ENCODE peak calls at places on chromosomes 5 and 9, in nine cellular contexts. One of them, this sample, is unnamed.

GRCh38 chr5:150271296-150271692 is 18.3 kb downstream of the CAMK2A start:
- DNase-seq in stimulated activated CD4-positive, alpha-beta T cell treated with anti-CD3 and anti-CD28 coated beads, Interleukin-1b, Interleukin-23, amount 100 ng/mL, for 4 hours: no peak
- DNase-seq in ELR: no peak
- DNase-seq in SW480: no peak
- DNase-seq in nephron progenitor cell: no peak
- DNase-seq in substantia nigra: no peak
- DNase-seq in HS-5: no peak
- DNase-seq in bronchial epithelial cell: no peak
- DNase-seq in activated T-cell treated with anti-CD3 and anti-CD28 coated beads, Interleukin-2, amount 50 U/mL, for 24 hours: no peak
- DNase-seq in this sample: no peak

GRCh38 chr9:71858812-71859211 is 52.2 kb downstream of the ABHD17B start:
- DNase-seq in stimulated activated CD4-positive, alpha-beta T cell treated with anti-CD3 and anti-CD28 coated beads, Interleukin-1b, Interleukin-23, amount 100 ng/mL, for 4 hours: no peak
- DNase-seq in ELR: peak; percentile 57
- DNase-seq in SW480: no peak
- DNase-seq in nephron progenitor cell: no peak
- DNase-seq in substantia nigra: no peak
- DNase-seq in HS-5: peak; percentile 9
- DNase-seq in bronchial epithelial cell: peak; percentile 38
- DNase-seq in activated T-cell treated with anti-CD3 and anti-CD28 coated beads, Interleukin-2, amount 50 U/mL, for 24 hours: no peak
- DNase-seq in this sample: no peak

GRCh38 chr9:137970686-137971476 is 93.3 kb downstream of the CACNA1B start:
- DNase-seq in stimulated activated CD4-positive, alpha-beta T cell treated with anti-CD3 and anti-CD28 coated beads, Interleukin-1b, Interleukin-23, amount 100 ng/mL, for 4 hours: no peak
- DNase-seq in ELR: no peak
- DNase-seq in SW480: no peak
- DNase-seq in nephron progenitor cell: peak; percentile 31
- DNase-seq in substantia nigra: no peak
- DNase-seq in HS-5: no peak
- DNase-seq in bronchial epithelial cell: no peak
- DNase-seq in activated T-cell treated with anti-CD3 and anti-CD28 coated beads, Interleukin-2, amount 50 U/mL, for 24 hours: no peak
- DNase-seq in this sample: no peak

GRCh38 chr5:172350212-172351181 is 66.9 kb upstream of the UBTD2 start:
- DNase-seq in stimulated activated CD4-positive, alpha-beta T cell treated with anti-CD3 and anti-CD28 coated beads, Interleukin-1b, Interleukin-23, amount 100 ng/mL, for 4 hours: no peak
- DNase-seq in ELR: no peak
- DNase-seq in SW480: no peak
- DNase-seq in nephron progenitor cell: no peak
- DNase-seq in substantia nigra: no peak
- DNase-seq in HS-5: no peak
- DNase-seq in bronchial epithelial cell: no peak
- DNase-seq in activated T-cell treated with anti-CD3 and anti-CD28 coated beads, Interleukin-2, amount 50 U/mL, for 24 hours: no peak
- DNase-seq in this sample: no peak

GRCh38 chr9:115969096-115969495 is 184.5 kb upstream of the PAPPA start:
- DNase-seq in stimulated activated CD4-positive, alpha-beta T cell treated with anti-CD3 and anti-CD28 coated beads, Interleukin-1b, Interleukin-23, amount 100 ng/mL, for 4 hours: no peak
- DNase-seq in ELR: no peak
- DNase-seq in SW480: no peak
- DNase-seq in nephron progenitor cell: no peak
- DNase-seq in substantia nigra: no peak
- DNase-seq in HS-5: no peak
- DNase-seq in bronchial epithelial cell: peak; percentile 61
- DNase-seq in activated T-cell treated with anti-CD3 and anti-CD28 coated beads, Interleukin-2, amount 50 U/mL, for 24 hours: no peak
- DNase-seq in this sample: no peak

GRCh38 chr5:143685416-143685815 is 126.5 kb upstream of the HMHB1 start:
- DNase-seq in stimulated activated CD4-positive, alpha-beta T cell treated with anti-CD3 and anti-CD28 coated beads, Interleukin-1b, Interleukin-23, amount 100 ng/mL, for 4 hours: no peak
- DNase-seq in ELR: peak; percentile 48
- DNase-seq in SW480: no peak
- DNase-seq in nephron progenitor cell: no peak
- DNase-seq in substantia nigra: no peak
- DNase-seq in HS-5: no peak
- DNase-seq in bronchial epithelial cell: peak; percentile 43
- DNase-seq in activated T-cell treated with anti-CD3 and anti-CD28 coated beads, Interleukin-2, amount 50 U/mL, for 24 hours: no peak
- DNase-seq in this sample: no peak

GRCh38 chr5:116063950-116064349 is 20.9 kb upstream of the COMMD10 start:
- DNase-seq in stimulated activated CD4-positive, alpha-beta T cell treated with anti-CD3 and anti-CD28 coated beads, Interleukin-1b, Interleukin-23, amount 100 ng/mL, for 4 hours: no peak
- DNase-seq in ELR: peak; percentile 14
- DNase-seq in SW480: peak; percentile 35
- DNase-seq in nephron progenitor cell: no peak
- DNase-seq in substantia nigra: no peak
- DNase-seq in HS-5: no peak
- DNase-seq in bronchial epithelial cell: no peak
- DNase-seq in activated T-cell treated with anti-CD3 and anti-CD28 coated beads, Interleukin-2, amount 50 U/mL, for 24 hours: no peak
- DNase-seq in this sample: no peak

GRCh38 chr5:101418735-101419134 is 515.7 kb upstream of the ST8SIA4 start:
- DNase-seq in stimulated activated CD4-positive, alpha-beta T cell treated with anti-CD3 and anti-CD28 coated beads, Interleukin-1b, Interleukin-23, amount 100 ng/mL, for 4 hours: no peak
- DNase-seq in ELR: no peak
- DNase-seq in SW480: no peak
- DNase-seq in nephron progenitor cell: no peak
- DNase-seq in substantia nigra: no peak
- DNase-seq in HS-5: no peak
- DNase-seq in bronchial epithelial cell: no peak
- DNase-seq in activated T-cell treated with anti-CD3 and anti-CD28 coated beads, Interleukin-2, amount 50 U/mL, for 24 hours: no peak
- DNase-seq in this sample: no peak

This sample was measured in GF-D8.